ENCODE peak calls at places on chromosomes 16 and 17, in four cellular contexts. D, X, N and J are unnamed samples.

GRCh38 chr17:42399948-42400843 is 12.0 kb upstream of the STAT3 start:
- DNase-seq in D (no peak), X (no peak), N (no peak), J (no peak)

GRCh38 chr16:2150418-2151187 is 2.2 kb downstream of the RAB26 start:
- DNase-seq in D (no peak), X (peak), N (no peak), J (no peak)

GRCh38 chr16:85181739-85182129 is 69.5 kb upstream of the CIBAR2 start:
- DNase-seq in D (no peak), X (no peak), N (no peak), J (no peak)

GRCh38 chr17:64441772-64442549 is 7.0 kb upstream of the MILR1 start:
- DNase-seq in D (peak), X (peak), N (no peak), J (peak)

GRCh38 chr16:80197790-80198201 is 343.0 kb upstream of the DYNLRB2 start:
- DNase-seq in D (no peak), X (peak), N (peak), J (peak)

GRCh38 chr16:7268182-7268581 is 64.5 kb upstream of the RBFOX1 start:
- DNase-seq in D (peak), X (no peak), N (no peak), J (no peak)

GRCh38 chr17:2946130-2946529 is 117.3 kb downstream of the OR1D5 start:
- DNase-seq in D (no peak), X (no peak), N (no peak), J (no peak)

GRCh38 chr17:14303343-14304221 is 2.7 kb downstream of the HS3ST3B1 start:
- DNase-seq in D (no peak), X (peak), N (no peak), J (no peak)

GRCh38 chr16:3171181-3171854 is 16.7 kb upstream of the OR1F1 start:
- DNase-seq in D (no peak), X (no peak), N (no peak), J (no peak)

GRCh38 chr16:49860593-49860992 is 4.7 kb upstream of the ZNF423 start:
- DNase-seq in D (no peak), X (no peak), N (no peak), J (no peak)

GRCh38 chr16:69781118-69781517 is 19.0 kb downstream of the WWP2 start:
- DNase-seq in D (no peak), X (no peak), N (no peak), J (no peak)

GRCh38 chr17:45221997-45222272 is 250 bp downstream of the FMNL1 start:
- DNase-seq in D (no peak), X (no peak), N (no peak), J (no peak)

GRCh38 chr17:76071497-76072148 is 694 bp downstream of the SRP68 start:
- DNase-seq in D (no peak), X (no peak), N (no peak), J (no peak)

GRCh38 chr17:77884019-77884418 is 74.5 kb upstream of the TNRC6C start:
- DNase-seq in D (no peak), X (no peak), N (no peak), J (no peak)

GRCh38 chr17:15287533-15288267 is 22.6 kb upstream of the PMP22 start:
- DNase-seq in D (no peak), X (no peak), N (no peak), J (no peak)

GRCh38 chr16:19084139-19084538 is 16.7 kb downstream of the COQ7 start:
- DNase-seq in D (no peak), X (no peak), N (no peak), J (no peak)

GRCh38 chr17:40909755-40910154 is 24.7 kb upstream of the KRT20 start:
- DNase-seq in D (no peak), X (peak), N (peak), J (peak)

GRCh38 chr16:35690413-35690812 is 2231.0 kb downstream of the TP53TG3F start:
- DNase-seq in D (no peak), X (no peak), N (no peak), J (no peak)

GRCh38 chr17:79668344-79669250 is 57.7 kb upstream of the RBFOX3 start:
- DNase-seq in D (no peak), X (no peak), N (no peak), J (no peak)

GRCh38 chr16:7025616-7026190 is 306.9 kb upstream of the RBFOX1 start:
- DNase-seq in D (peak), X (no peak), N (no peak), J (no peak)

GRCh38 chr16:4253394-4254150 is 11.7 kb upstream of the SRL start:
- DNase-seq in D (peak), X (peak), N (peak), J (peak)

GRCh38 chr16:22320572-22321339 is 23.5 kb downstream of the POLR3E start:
- DNase-seq in D (no peak), X (no peak), N (no peak), J (no peak)

GRCh38 chr16:75532142-75532765 is 3.7 kb downstream of the CHST5 start:
- DNase-seq in D (no peak), X (no peak), N (no peak), J (no peak)

GRCh38 chr17:14590458-14591250 is 289.8 kb downstream of the HS3ST3B1 start:
- DNase-seq in D (no peak), X (no peak), N (no peak), J (no peak)

GRCh38 chr16:24094660-24095059 is 161.5 kb upstream of the CACNG3 start:
- DNase-seq in D (no peak), X (no peak), N (no peak), J (no peak)

GRCh38 chr16:84718-85452 is 6.9 kb downstream of the MPG start:
- DNase-seq in D (peak), X (peak), N (peak), J (peak)

GRCh38 chr17:67700037-67700436 is 17.7 kb upstream of the NOL11 start:
- DNase-seq in D (no peak), X (no peak), N (no peak), J (no peak)

GRCh38 chr16:82439678-82440293 is 187.0 kb upstream of the CDH13 start:
- DNase-seq in D (no peak), X (no peak), N (no peak), J (no peak)

GRCh38 chr17:28969706-28970393 is 18.5 kb upstream of the PHF12 start:
- DNase-seq in D (no peak), X (no peak), N (no peak), J (no peak)

GRCh38 chr17:64509179-64509578 is 2.4 kb downstream of the CEP95 start:
- DNase-seq in D (no peak), X (no peak), N (no peak), J (no peak)

GRCh38 chr16:49023095-49023494 is 258.5 kb downstream of the CBLN1 start:
- DNase-seq in D (no peak), X (peak), N (no peak), J (no peak)

GRCh38 chr17:67474081-67474661 is 97.1 kb downstream of the PITPNC1 start:
- DNase-seq in D (peak), X (peak), N (no peak), J (peak)

GRCh38 chr16:79659352-79659751 is 58.8 kb upstream of the MAF start:
- DNase-seq in D (no peak), X (no peak), N (no peak), J (no peak)

GRCh38 chr17:49566668-49567071 is 9.0 kb upstream of the NXPH3 start:
- DNase-seq in D (no peak), X (no peak), N (no peak), J (no peak)

GRCh38 chr17:5485270-5486205 is at the start of gene DERL2:
- DNase-seq in D (no peak), X (peak), N (no peak), J (no peak)

GRCh38 chr17:81902023-81902652 is at the start of gene NPB:
- DNase-seq in D (peak), X (no peak), N (no peak), J (no peak)
- H3K4me3 ChIP-seq in D (peak), X (peak), N (peak), J (peak)

DNA sequence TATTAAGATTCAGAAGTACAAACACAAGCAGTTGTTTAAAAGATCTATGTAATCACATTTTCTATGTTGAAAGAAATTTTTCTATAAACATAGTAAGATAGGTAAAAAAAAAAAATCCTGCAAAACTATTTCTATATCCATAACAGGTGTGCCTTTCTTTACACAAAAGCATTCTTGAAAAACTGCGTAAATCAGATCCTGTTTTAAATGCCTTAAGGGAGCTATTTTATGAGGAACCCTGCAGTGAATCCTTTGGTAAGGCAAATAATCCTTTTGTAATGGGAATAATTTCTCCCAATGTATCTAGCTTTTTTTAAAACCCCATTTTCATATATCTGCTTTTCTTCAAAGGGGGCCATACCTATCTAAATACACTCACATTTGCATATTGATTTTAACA is 157.3 kb downstream of the AATF start:
- DNase-seq in D (no peak), X (no peak), N (no peak), J (no peak)
- H3K4me3 ChIP-seq in D (no peak), X (no peak), N (no peak), J (no peak)

DNA sequence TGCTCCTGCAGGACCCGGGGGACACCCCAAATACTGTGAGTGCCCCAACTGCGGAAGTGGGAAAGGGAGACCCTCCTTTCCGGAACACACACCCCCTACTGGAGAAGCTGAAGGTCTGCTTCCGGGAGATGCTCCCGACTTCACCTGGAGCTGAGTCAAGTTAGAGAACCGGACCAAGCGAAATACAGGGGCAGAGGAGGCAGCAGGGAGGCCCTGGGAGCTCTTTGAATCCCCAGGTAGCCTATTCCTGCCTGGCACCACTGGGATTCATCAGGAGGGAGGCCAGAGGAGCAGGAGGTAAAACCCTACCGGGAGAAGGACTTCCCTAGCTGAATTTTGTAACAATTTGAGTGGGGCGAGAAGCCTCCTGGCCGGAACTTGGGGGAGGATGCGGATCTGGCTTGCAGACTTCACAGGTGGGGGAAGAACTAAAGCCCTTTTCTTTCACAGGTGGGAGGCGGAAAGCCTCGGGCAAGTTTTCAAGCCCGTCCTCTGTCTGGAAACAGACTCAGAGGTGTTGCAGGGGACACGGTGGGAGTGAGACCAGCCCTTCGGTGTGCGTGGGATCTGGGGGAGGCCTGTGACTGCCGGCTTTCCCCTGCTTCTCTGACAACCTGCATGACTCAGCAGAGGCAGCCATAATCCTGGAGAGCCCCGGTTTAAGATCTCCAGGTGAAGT is 22.4 kb upstream of the TEKT1 start:
- DNase-seq in D (no peak), X (no peak), N (no peak), J (no peak)
- H3K4me3 ChIP-seq in D (no peak), X (no peak), N (no peak), J (no peak)

GRCh38 chr16:30895592-30896202 is 717 bp upstream of the CTF1 start:
- DNase-seq in D (no peak), X (no peak), N (no peak), J (no peak)
- H3K4me3 ChIP-seq in D (peak), X (peak), N (peak), J (peak)

GRCh38 chr17:31493656-31494155 is 102.2 kb downstream of the RAB11FIP4 start:
- DNase-seq in D (no peak), X (no peak), N (no peak), J (no peak)

GRCh38 chr17:31495049-31495885 is 103.8 kb downstream of the RAB11FIP4 start:
- DNase-seq in D (no peak), X (no peak), N (no peak), J (no peak)

GRCh38 chr17:31496097-31496496 is 104.6 kb downstream of the RAB11FIP4 start:
- DNase-seq in D (no peak), X (no peak), N (no peak), J (no peak)

GRCh38 chr17:31492880-31493655 is 101.6 kb downstream of the RAB11FIP4 start:
- DNase-seq in D (peak), X (no peak), N (no peak), J (no peak)

DNA sequence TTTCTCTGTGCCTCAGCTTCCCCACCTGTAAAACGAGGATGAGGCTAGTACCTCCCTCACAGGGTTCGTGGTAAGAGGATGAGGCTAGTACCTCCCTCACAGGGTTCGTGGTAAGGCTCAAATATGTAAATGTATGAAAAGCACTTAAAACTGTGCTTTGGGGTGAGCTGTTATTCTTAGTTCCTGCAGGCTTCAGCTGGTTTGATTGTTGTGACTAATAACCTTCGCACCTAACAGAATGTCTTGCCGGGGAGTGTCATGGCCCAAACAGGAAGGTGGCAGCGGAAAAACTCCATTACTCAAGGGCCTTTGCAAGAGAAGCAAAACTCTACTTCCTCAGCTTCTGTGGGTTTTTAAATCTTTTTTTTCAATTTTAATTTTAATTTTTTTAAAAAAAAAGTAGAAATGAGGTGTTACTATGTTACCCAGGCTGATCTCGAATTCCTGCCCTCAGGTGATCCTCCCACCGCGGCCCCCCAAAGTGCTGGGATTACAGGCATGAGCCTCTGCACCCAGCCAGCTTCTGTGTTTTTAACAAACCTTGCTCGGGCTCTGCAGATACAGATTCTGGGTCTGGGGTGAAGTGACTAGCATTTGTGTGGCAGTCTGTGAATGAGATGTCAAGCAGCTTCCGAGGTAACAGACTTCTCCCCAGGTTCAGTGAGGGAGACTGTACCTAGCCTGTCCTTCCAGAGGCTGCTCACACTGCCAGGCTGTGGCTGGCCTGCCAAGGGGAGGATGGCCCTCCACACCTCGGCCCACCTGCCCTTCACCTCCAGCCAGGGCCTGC is 103.0 kb downstream of the RAB11FIP4 start:
- DNase-seq in D (no peak), X (no peak), N (no peak), J (no peak)
- H3K4me3 ChIP-seq in D (no peak), X (no peak), N (no peak), J (no peak)

GRCh38 chr16:56363781-56364565 is 61.4 kb downstream of the AMFR start:
- DNase-seq in D (no peak), X (no peak), N (no peak), J (no peak)
- H3K4me3 ChIP-seq in D (no peak), X (no peak), N (no peak), J (no peak)

DNA sequence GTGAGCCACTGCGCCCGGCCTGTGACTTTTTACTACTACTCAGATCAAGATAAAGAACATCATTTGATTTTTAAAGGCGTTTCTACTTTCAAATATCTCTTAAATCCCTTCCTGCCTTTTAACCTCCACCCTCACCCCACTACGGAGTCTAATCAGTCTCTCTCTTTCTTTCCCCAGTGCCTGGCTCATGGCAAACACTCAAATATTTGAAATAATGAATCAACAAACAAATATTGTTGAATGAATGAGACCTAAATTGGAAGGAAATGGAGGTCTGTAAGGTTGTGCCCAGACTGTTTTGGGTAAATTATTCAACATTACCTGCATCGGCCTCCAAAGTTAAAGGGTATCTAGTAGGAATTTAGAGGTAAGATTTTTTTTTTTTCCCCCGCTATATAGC is 14.7 kb downstream of the COPZ2 start:
- DNase-seq in D (no peak), X (no peak), N (no peak), J (no peak)
- H3K4me3 ChIP-seq in D (no peak), X (no peak), N (no peak), J (no peak)

GRCh38 chr17:7314719-7315569 is at the start of gene GPS2:
- DNase-seq in D (peak), X (peak), N (no peak), J (no peak)

GRCh38 chr17:7311110-7311698 is 3.8 kb downstream of the EIF5A start:
- DNase-seq in D (no peak), X (no peak), N (no peak), J (no peak)

GRCh38 chr17:7312432-7313027 is 2.6 kb downstream of the GPS2 start:
- DNase-seq in D (no peak), X (no peak), N (no peak), J (no peak)

GRCh38 chr17:7313890-7314718 is 1.1 kb downstream of the GPS2 start:
- DNase-seq in D (no peak), X (no peak), N (no peak), J (no peak)

DNA sequence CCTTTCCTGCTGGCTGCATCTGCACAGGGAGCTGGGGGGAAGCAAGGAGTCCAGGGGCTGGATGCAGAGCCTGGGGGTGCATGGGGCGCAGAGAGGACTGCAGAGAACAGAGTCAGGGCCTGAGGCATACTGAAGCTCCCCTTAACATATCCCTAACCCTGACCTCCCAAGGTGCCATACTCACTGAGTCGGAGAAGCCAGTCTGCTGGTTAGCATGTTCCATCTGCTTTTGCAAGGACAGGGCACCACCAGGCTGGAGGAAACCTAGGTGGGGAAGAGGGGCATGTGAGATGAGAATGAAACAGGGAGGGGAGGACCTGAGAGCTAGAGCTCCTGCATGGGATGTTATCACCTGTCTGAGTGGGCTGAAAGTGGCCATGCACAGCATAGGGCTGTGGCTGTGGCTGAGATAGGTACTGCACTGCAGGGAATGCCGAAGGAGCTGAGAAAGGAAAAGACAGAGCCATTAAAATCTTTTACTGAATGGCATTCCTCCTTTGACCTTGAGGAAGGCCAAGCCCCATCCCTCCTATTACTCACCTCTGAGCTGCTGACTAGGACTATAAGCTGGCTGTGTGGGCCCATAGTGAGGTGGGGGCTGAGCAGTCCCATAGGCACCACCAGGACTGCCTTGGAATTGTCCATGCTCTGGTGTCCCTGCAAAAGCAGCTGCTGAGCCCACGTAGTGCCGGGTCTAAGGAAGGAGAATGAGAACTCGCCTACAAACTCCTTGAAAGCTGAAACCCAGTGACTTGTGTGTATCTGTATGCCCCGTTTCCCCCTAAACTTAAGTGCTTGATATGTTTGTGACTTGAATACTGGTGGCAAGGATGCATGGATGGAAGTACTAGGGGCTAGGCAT is 1.9 kb downstream of the GPS2 start:
- DNase-seq in D (no peak), X (no peak), N (no peak), J (no peak)
- H3K4me3 ChIP-seq in D (no peak), X (no peak), N (no peak), J (no peak)

GRCh38 chr16:29148867-29149272 is 164.0 kb downstream of the LAT start:
- DNase-seq in D (no peak), X (no peak), N (no peak), J (no peak)
- H3K4me3 ChIP-seq in D (no peak), X (no peak), N (no peak), J (no peak)

GRCh38 chr17:55272711-55273578 is 8.2 kb downstream of the HLF start:
- DNase-seq in D (no peak), X (no peak), N (no peak), J (no peak)
- H3K4me3 ChIP-seq in D (no peak), X (no peak), N (no peak), J (no peak)